ENCODE peak calls at places on chromosomes 3 and 15, in four cellular contexts. X is RKO; T is BJ; S is activated T-helper 9 cell treated with anti-CD3 and anti-CD28 coated beads, Interleukin-2, amount 50 U/mL, for 16 hours. B is an unnamed sample.

GRCh38 chr15:30990036-30990435 is 1.4 kb downstream of the MTMR10 start:
- DNase-seq in X (peak; percentile 57), T (no peak), S (no peak), B (no peak)

GRCh38 chr3:64203216-64203615 is 22.1 kb downstream of the PRICKLE2 start:
- DNase-seq in X (no peak), T (no peak), S (no peak), B (no peak)

GRCh38 chr3:127273196-127273595 is 14.7 kb downstream of the PRR20G start:
- DNase-seq in X (no peak), T (no peak), S (no peak), B (no peak)

GRCh38 chr3:81874738-81875137 is 113.3 kb upstream of the GBE1 start:
- DNase-seq in X (no peak), T (no peak), S (no peak), B (no peak)

GRCh38 chr3:134018406-134018805 is 11.3 kb downstream of the SLCO2A1 start:
- DNase-seq in X (no peak), T (no peak), S (no peak), B (no peak)

GRCh38 chr15:63324770-63325169 is 47.4 kb downstream of the APH1B start:
- DNase-seq in X (no peak), T (no peak), S (no peak), B (no peak)

GRCh38 chr15:80811781-80812180 is 32.6 kb downstream of the CEMIP start:
- DNase-seq in X (no peak), T (no peak), S (no peak), B (no peak)

GRCh38 chr3:51943451-51944391 is 1.6 kb downstream of the PARP3 start:
- DNase-seq in X (no peak), T (no peak), S (no peak), B (peak; percentile 79)

GRCh38 chr3:186930639-186931486 is 537 bp downstream of the ST6GAL1 start:
- DNase-seq in X (peak; percentile 87), T (no peak), S (peak; percentile 50), B (peak; percentile 87)

GRCh38 chr3:161371441-161372320 is at the start of gene SPTSSB:
- DNase-seq in X (no peak), T (no peak), S (peak; percentile 28), B (no peak)

GRCh38 chr3:25885544-25885943 is 95.7 kb downstream of the OXSM start:
- DNase-seq in X (peak; percentile 11), T (no peak), S (no peak), B (no peak)

GRCh38 chr15:52086001-52086786 is 26.4 kb downstream of the BCL2L10 start:
- DNase-seq in X (no peak), T (no peak), S (no peak), B (no peak)

GRCh38 chr15:60616628-60617027 is 137.7 kb upstream of the ICE2 start:
- DNase-seq in X (no peak), T (no peak), S (no peak), B (no peak)

GRCh38 chr15:78004222-78004727 is 73.2 kb downstream of the TBC1D2B start:
- DNase-seq in X (no peak), T (no peak), S (no peak), B (peak; percentile 68)

GRCh38 chr3:132417695-132418520 is 606 bp downstream of the DNAJC13 start:
- DNase-seq in X (peak; percentile 88), T (no peak), S (peak; percentile 30), B (peak; percentile 84)

GRCh38 chr3:9170851-9171160 is 78.6 kb downstream of the SRGAP3 start:
- DNase-seq in X (no peak), T (no peak), S (no peak), B (no peak)

GRCh38 chr3:49013738-49014660 is 4.4 kb downstream of the DALRD3 start:
- DNase-seq in X (no peak), T (no peak), S (no peak), B (no peak)

GRCh38 chr3:146024260-146024659 is 136.7 kb downstream of the PLOD2 start:
- DNase-seq in X (no peak), T (no peak), S (no peak), B (no peak)

GRCh38 chr3:173743512-173743911 is 346.0 kb downstream of the NLGN1 start:
- DNase-seq in X (no peak), T (no peak), S (no peak), B (no peak)

GRCh38 chr3:51686512-51687215 is 15.6 kb downstream of the TEX264 start:
- DNase-seq in X (no peak), T (no peak), S (peak; percentile 71), B (no peak)

GRCh38 chr3:140580746-140581145 is 97.1 kb upstream of the TRIM42 start:
- DNase-seq in X (no peak), T (no peak), S (no peak), B (no peak)

GRCh38 chr15:53586815-53587214 is 172.6 kb downstream of the WDR72 start:
- DNase-seq in X (no peak), T (no peak), S (no peak), B (peak; percentile 73)

GRCh38 chr3:106765342-106765741 is 611.9 kb upstream of the CCDC54 start:
- DNase-seq in X (peak; percentile 64), T (no peak), S (no peak), B (no peak)

GRCh38 chr15:29962404-29962803 is 120.4 kb upstream of the GOLGA8J start:
- DNase-seq in X (no peak), T (no peak), S (no peak), B (no peak)

GRCh38 chr3:184691397-184692131 is 20.3 kb downstream of the MAGEF1 start:
- DNase-seq in X (no peak), T (peak; percentile 28), S (no peak), B (peak; percentile 83)

B was measured in posterior vena cava.